ENCODE peak calls at places on chromosome 10, in five cellular contexts. G, C, Y, S and V are unnamed samples.

GRCh38 chr10:71434760-71435394 is 38.2 kb downstream of the CDH23 start:
- DNase-seq in G (no peak), C (no peak), Y (no peak), S (no peak), V (no peak)

GRCh38 chr10:86855503-86855902 is 99.1 kb downstream of the BMPR1A start:
- DNase-seq in G (no peak), C (no peak), Y (no peak), S (no peak), V (no peak)

GRCh38 chr10:69152002-69152401 is 28.0 kb downstream of the VPS26A start:
- DNase-seq in G (no peak), C (no peak), Y (no peak), S (no peak), V (no peak)

GRCh38 chr10:35200487-35200886 is 73.8 kb downstream of the CREM start:
- DNase-seq in G (no peak), C (no peak), Y (no peak), S (no peak), V (no peak)

GRCh38 chr10:3365630-3366029 is 193.0 kb upstream of the PITRM1 start:
- DNase-seq in G (no peak), C (no peak), Y (peak; percentile 76), S (peak; percentile 72), V (no peak)

GRCh38 chr10:130764651-130765050 is 546.9 kb downstream of the TCERG1L start:
- DNase-seq in G (no peak), C (no peak), Y (no peak), S (no peak), V (no peak)

GRCh38 chr10:12549297-12549696 is 199.9 kb downstream of the CAMK1D start:
- DNase-seq in G (peak; percentile 3), C (no peak), Y (no peak), S (peak; percentile 19), V (no peak)

GRCh38 chr10:125201108-125201524 is 40.8 kb upstream of the CTBP2 start:
- DNase-seq in G (peak; percentile 26), C (no peak), Y (peak; percentile 68), S (peak; percentile 76), V (no peak)

DNA sequence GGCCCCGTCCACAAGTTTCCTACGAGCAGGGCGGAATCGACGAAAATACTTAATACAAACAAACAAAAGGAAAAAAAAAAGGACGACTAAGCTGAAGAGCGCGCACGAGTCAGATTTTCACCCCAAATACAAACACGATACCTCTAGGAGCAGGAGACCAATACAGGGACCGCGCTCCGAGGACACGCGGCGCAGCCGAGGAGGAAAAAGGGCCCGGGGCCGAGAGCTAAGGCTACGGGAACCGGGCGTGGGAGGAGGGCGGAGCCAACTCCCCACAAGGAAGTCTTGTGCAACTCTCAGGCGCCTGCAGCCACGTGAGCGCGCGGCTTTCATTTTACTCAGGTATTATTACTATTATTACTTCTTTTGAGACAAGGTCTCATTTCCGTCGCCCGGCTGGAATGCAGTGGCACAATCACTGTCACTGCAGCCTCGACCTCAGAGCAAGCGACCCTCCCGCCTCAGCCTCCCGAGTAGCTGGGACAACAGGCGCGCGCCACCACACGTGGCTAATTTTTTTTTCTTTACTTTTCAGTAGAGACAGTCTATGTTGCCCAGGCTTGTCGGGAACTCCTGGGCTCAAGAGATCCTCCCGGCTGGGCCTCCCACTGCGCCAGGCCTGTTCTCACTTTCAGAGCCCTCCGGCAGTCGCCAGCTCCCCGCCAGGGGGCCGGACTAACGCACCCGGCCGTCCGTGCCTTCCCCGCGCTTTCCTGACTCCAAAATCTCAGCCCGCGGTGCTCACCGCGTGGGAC is 1.2 kb downstream of the HNRNPF start:
- DNase-seq in G (peak; percentile 76), C (peak; percentile 96), Y (peak; percentile 94), S (peak; percentile 92), V (peak; percentile 83)
- TF ChIP-seq CTCF in G (no peak), C (peak; percentile 47), Y (peak; percentile 27), S (peak; percentile 55), V (peak; percentile 70)

DNA sequence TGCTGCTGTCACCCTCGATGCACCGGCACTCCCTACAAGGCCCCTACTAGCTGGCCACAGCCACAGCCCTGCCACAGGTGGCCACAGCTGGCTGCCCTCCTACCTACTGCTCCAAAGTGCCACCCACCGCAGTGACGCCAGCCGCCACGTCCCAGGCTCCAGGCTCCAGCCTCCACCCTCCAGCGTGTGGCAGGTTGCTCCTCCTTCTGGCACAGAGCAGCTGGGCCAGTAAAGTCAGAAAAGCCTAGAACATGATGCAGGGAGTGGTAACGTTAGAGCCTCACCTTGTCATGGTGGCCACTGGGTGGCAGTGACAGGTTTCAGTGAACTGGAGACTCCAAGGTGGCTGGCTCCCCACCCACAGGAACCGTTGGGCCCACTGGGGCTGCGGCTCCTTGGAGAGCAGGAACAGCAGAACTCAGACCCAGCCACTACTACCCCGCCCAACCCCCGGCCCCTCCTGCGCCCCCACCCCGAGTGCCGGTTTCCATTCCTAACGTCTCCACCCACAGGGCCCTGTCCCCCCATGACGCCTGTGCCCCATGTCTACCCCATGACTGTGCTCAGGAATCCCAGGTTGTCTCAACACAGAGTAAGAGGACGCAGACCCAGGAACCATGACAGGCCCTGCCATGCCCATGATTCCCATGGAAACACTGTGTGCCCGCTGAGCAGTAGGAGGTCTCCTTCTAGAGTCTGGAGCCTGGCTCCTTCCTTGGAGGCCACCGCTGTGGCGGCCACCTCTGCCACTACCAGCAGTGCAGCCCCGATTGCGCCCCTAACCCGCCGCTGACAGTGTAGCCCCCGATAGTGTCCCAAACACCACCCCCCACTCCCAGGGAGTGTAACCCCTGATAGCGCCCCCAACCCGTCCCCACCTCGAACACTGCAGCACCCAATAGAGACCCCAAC is 52.3 kb upstream of the ZNF33B start:
- DNase-seq in G (peak; percentile 19), C (no peak), Y (no peak), S (peak; percentile 34), V (no peak)
- TF ChIP-seq CTCF in G (no peak), C (no peak), Y (no peak), S (peak; percentile 45), V (no peak)

DNA sequence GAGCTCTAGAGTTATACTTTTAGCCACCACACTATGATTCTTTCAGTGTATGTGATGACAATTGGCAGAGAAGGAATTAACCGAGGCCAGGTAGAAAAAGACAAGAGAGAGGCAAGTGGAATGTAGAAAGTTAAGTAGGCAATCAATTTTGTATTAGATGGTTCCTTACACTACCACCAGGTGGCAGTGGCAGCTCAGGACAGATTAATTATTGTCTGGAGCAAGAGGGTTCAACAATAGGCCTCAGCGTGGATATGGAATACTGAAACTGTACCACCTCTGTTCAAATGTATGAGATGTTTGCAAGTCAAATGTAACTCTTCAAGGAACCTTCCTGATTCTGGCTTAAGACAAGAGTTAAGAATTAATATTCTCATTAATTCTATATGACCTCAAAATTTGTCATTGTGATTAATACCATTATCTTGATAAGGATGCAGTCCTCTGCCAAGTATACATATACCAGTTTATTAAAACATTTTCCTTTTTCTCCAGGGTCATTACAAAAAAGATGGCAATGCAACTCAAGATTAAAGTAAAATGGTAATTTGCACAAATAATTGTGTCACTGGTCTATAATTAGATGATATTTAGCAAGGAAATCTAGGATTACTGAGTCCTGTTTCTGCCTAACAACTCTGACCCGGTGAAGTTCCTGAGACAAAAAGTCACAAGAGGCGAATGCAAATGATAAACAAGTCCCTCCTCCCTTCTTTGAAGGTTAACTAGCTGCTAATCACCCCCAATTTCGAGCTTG is 127.7 kb downstream of the MBL2 start:
- DNase-seq in G (peak; percentile 51), C (peak; percentile 33), Y (peak; percentile 63), S (peak; percentile 97), V (no peak)
- TF ChIP-seq CTCF in G (peak; percentile 84), C (peak; percentile 66), Y (peak; percentile 84), S (peak; percentile 100), V (peak; percentile 85)

GRCh38 chr10:113921571-113922370 is 67.3 kb downstream of the NHLRC2 start:
- DNase-seq in G (no peak), C (no peak), Y (no peak), S (no peak), V (no peak)

GRCh38 chr10:113924171-113924570 is 69.7 kb downstream of the NHLRC2 start:
- DNase-seq in G (no peak), C (no peak), Y (no peak), S (no peak), V (no peak)

GRCh38 chr10:113924664-113925063 is 70.2 kb downstream of the NHLRC2 start:
- DNase-seq in G (no peak), C (no peak), Y (no peak), S (no peak), V (no peak)

GRCh38 chr10:113920819-113921345 is 66.4 kb downstream of the NHLRC2 start:
- DNase-seq in G (no peak), C (no peak), Y (peak; percentile 83), S (no peak), V (no peak)

GRCh38 chr10:113922787-113923570 is 68.5 kb downstream of the NHLRC2 start:
- DNase-seq in G (no peak), C (no peak), Y (no peak), S (no peak), V (no peak)
- TF ChIP-seq CTCF in G (peak; percentile 41), C (no peak), Y (no peak), S (peak; percentile 24), V (no peak)

DNA sequence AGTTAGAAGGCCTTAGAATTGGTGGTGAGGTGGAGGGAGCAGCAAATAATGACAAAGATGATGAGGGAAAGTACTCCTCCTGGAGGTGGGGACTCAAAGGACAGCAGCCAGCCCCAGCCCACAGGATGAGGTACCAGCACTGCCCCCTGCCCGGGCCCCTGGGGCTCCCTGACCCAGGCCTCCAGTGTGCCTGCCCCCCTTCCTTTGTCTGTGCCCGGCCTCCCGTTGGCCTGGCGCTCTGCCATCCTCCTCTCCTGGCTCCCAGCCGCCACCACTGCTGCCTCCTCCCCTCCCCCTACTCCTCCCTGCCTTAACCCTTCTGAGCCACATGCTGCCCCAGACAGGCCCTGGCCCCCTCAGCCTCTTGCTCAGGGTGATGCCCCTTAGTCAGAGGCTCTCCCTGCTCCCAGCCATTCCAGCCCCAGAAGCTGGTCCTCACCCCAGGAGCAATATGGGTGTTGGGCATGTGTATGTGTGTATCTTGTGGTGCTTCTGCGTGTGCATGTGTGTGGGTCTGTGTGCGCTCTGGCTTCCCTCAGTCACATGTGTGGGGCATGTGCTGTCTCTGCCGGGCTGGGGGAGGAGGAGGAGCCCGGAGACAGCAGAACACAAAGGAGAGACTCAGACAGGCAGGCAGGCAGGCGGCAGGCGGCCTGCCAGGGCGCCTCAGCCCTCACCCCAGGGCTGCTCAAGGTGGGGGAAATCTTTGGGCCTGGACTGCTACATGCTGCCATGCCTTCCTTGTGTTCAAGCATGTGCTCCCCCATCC is 2.6 kb downstream of the LDB1 start:
- DNase-seq in G (no peak), C (peak; percentile 94), Y (peak; percentile 68), S (no peak), V (peak; percentile 78)
- TF ChIP-seq CTCF in G (no peak), C (peak; percentile 7), Y (peak; percentile 28), S (peak; percentile 34), V (peak; percentile 40)

DNA sequence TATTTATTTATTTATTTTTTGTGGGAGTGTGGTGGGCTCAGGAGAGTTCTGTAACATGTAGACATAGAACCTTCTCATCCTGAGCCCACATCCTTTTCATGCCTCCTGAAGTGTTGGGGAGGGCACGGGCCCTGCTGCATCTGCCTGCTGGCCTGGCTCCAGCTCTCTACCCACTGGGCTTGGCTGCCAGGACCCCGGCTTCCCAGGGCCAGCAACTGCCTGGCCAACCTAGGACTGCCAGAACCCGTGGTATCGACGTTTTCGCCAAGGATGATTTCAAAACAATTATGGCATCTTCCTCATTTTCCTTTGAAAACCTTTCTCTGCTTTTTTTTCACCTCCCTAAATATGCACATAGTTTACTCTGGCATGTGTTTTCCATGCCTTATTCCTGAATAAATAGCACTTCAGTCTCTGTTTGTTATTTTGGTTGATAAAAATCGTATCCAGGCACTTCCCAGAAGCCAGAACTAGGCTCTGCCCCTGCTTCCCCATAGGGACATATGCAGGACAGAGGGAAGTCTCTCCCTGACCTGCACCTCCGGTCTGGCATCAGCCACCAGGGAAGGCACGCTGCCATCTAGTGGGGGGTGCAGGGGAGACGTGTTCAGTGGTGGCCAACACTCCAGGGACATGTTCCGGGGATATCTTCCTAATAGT is 31.0 kb upstream of the ANTXRL start:
- DNase-seq in G (peak; percentile 54), C (peak; percentile 78), Y (peak; percentile 56), S (peak; percentile 54), V (peak; percentile 62)
- TF ChIP-seq CTCF in G (peak; percentile 59), C (peak; percentile 32), Y (peak; percentile 63), S (peak; percentile 58), V (peak; percentile 68)